ENCODE peak calls at places on chromosomes 1 and 21, in six cellular contexts. X is tibial nerve, J is GM23248, L is SJSA1, K is right cardiac atrium, O is brain microvascular endothelial cell. V is an unnamed sample.

GRCh38 chr21:46295177-46295711 is 9.1 kb downstream of the YBEY start:
- DNase-seq in O (peak), J (peak), X (no peak), K (peak), L (no peak), V (no peak)

GRCh38 chr1:177959793-177960515 is 9.9 kb downstream of the SEC16B start:
- DNase-seq in L (no peak), O (peak), K (no peak), J (peak), X (no peak), V (no peak)

GRCh38 chr1:174789399-174789798 is 210.3 kb upstream of the CACYBP start:
- DNase-seq in K (no peak), L (peak), X (no peak), J (peak), O (peak), V (no peak)

GRCh38 chr1:108897865-108898720 is 21.3 kb downstream of the GPSM2 start:
- DNase-seq in X (no peak), O (peak), J (peak), K (no peak), L (no peak), V (no peak)

GRCh38 chr1:156705321-156705917 is at the start of gene CRABP2:
- DNase-seq in X (no peak), O (no peak), K (peak), J (peak), L (no peak), V (peak)

GRCh38 chr1:234528073-234528865 is 49.3 kb upstream of the TARBP1 start:
- DNase-seq in X (no peak), J (no peak), K (peak), O (no peak), L (no peak), V (no peak)

GRCh38 chr1:165695011-165695410 is 3.4 kb downstream of the ALDH9A1 start:
- DNase-seq in J (peak), X (no peak), K (no peak), L (no peak), O (no peak), V (no peak)

GRCh38 chr1:21344098-21344749 is 54.0 kb upstream of the ECE1 start:
- DNase-seq in O (no peak), L (no peak), X (no peak), K (peak), J (no peak), V (peak)

GRCh38 chr1:74205236-74205635 is 7.2 kb downstream of the FPGT start:
- DNase-seq in O (no peak), L (no peak), K (no peak), J (peak), X (no peak), V (no peak)

GRCh38 chr1:50279622-50280320 is 143.5 kb downstream of the DMRTA2 start:
- DNase-seq in J (peak), L (no peak), O (no peak), X (no peak), K (no peak), V (no peak)

GRCh38 chr1:6723621-6724428 is 22.2 kb upstream of the DNAJC11 start:
- DNase-seq in X (no peak), J (no peak), O (no peak), L (no peak), K (no peak), V (no peak)

GRCh38 chr1:41713141-41713540 is 205.6 kb downstream of the HIVEP3 start:
- DNase-seq in L (no peak), O (no peak), K (no peak), X (no peak), J (no peak), V (no peak)

DNA sequence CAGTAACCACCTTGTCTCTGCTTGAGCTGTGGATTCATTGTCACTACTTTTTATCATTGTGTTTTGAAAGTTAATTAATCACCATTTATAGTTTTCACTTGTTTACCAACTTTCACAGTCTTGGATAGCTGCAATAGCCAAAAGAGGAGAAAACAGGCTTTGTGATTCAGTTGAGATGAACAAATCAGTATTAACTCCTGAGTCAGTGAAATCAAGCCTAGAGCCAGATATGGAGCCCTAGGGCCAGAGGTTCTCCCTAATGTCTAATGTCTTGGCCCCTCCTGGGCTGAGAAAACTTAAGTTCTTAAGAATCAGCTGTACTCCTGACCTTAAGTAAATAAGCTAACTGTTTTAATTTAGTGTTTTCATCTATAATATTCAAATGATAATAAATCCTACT is 228.8 kb downstream of the DNM3 start:
- DNase-seq in J (no peak), K (no peak), O (no peak), X (no peak), L (no peak), V (no peak)
- H3K4me3 ChIP-seq in J (no peak), K (no peak), O (no peak), X (no peak), L (no peak), V (no peak)

GRCh38 chr1:206049293-206049692 is 3.7 kb upstream of the RHEX start:
- DNase-seq in O (no peak), K (no peak), J (no peak), L (no peak), X (no peak), V (no peak)

GRCh38 chr1:206047271-206047670 is 5.7 kb upstream of the RHEX start:
- DNase-seq in O (no peak), X (no peak), L (no peak), K (no peak), J (no peak), V (no peak)

GRCh38 chr1:206050655-206051235 is 2.2 kb upstream of the RHEX start:
- DNase-seq in J (no peak), X (no peak), L (no peak), K (no peak), O (no peak), V (no peak)

GRCh38 chr1:206049919-206050600 is 2.9 kb upstream of the RHEX start:
- DNase-seq in K (no peak), L (no peak), O (no peak), J (no peak), X (no peak), V (no peak)

GRCh38 chr1:206048582-206048981 is 4.4 kb upstream of the RHEX start:
- DNase-seq in J (no peak), L (no peak), X (no peak), O (no peak), K (peak), V (no peak)
- H3K27ac ChIP-seq in J (no peak), L (no peak), X (no peak), O (no peak), K (no peak), V (no peak)

GRCh38 chr1:34781071-34781843 is at the start of gene GJB3:
- DNase-seq in O (no peak), J (peak), X (no peak), L (no peak), K (no peak), V (no peak)
- H3K4me3 ChIP-seq in O (peak), J (peak), X (peak), L (no peak), K (peak), V (peak)

GRCh38 chr1:160191756-160192155 is 1.4 kb downstream of the CASQ1 start:
- DNase-seq in K (no peak), O (no peak), J (no peak), L (no peak), X (no peak), V (no peak)

GRCh38 chr1:160186246-160186645 is 4.1 kb upstream of the CASQ1 start:
- DNase-seq in X (no peak), L (no peak), K (no peak), O (no peak), J (no peak), V (no peak)

GRCh38 chr1:160189649-160190625 is at the start of gene CASQ1:
- DNase-seq in L (no peak), O (no peak), K (peak), J (peak), X (no peak), V (peak)

GRCh38 chr1:160187407-160187806 is 3.0 kb upstream of the CASQ1 start:
- DNase-seq in L (no peak), K (no peak), O (no peak), X (no peak), J (no peak), V (no peak)

GRCh38 chr1:160186734-160187133 is 3.6 kb upstream of the CASQ1 start:
- DNase-seq in J (no peak), O (no peak), K (no peak), X (no peak), L (no peak), V (no peak)
- H3K27ac ChIP-seq in J (no peak), O (no peak), K (no peak), X (no peak), L (no peak), V (no peak)

DNA sequence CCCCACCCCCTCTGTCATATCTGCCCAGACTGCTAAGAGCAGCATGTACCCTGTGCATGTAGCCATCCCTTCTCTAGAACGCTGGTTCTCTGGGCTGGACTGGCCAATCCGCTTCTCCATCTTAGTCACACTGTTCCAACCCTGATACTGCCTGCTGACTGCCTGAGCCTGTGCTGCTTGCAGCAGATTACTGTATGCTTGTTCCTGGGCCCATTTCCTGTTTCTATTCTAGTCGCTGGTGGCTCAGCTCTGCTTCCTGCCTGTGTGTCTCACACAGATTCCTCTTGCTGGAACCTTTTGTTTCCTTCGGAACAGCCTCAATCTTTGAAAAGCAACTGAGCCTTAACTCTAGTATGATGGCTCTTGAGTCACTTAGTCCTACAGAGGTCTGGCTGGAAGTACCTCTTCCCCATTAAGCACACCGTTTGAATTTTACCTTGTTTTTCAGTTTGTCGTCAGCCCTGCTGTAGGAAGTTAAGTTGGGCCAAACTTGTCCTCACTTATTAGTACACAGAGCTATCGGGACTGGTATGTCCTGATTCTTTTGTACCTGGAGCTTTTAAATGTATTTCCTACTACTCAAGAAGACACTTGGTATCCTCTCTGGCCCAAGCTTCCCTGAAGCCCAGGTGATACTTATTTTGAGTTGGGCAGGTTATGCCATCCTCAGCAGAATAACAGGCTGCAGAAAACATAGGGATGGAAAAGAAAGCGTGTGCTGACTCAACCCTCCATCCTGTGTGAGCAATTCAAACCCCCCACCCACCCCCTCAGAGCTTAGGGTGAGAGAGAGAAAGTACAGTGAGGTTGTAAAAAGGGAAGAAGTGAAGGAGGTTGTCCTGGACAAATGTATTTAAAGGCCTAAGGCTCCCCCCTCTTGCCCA is 43.4 kb upstream of the PIGV start:
- DNase-seq in O (peak), K (peak), J (peak), L (peak), X (no peak), V (no peak)
- H3K4me3 ChIP-seq in O (peak), K (no peak), J (peak), L (no peak), X (no peak), V (no peak)

GRCh38 chr1:170487503-170487902 is 44.5 kb upstream of the GORAB start:
- DNase-seq in K (no peak), J (no peak), X (no peak), L (no peak), O (no peak), V (no peak)
- H3K27ac ChIP-seq in K (no peak), J (no peak), X (no peak), L (no peak), O (no peak), V (no peak)

DNA sequence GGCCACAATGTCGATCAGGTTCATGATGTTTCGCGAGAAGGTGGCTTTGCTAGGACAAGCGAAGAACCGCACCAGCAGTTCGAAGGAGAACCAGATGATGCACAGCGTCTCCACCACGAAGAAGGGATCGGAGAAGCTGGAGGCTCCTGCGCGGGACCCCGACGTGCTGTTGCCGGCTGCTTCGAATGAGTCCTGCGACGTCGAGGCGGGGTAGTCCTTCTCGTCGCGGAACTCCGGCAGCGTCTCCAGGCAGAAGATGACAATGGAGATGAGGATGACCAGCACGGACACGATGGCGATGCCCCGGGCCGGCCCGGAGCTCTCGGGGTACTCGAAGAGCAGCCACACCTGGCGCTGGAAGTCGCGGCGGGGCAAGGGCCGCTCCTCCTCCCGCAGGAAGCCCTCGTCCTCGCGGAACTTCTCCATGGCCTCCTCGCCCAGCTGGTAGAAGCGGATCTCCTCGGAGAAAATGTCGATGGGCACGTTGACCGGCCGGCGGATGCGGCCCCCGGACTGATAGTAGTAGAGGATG is 869 bp downstream of the KCNA3 start:
- DNase-seq in J (no peak), X (no peak), O (no peak), K (no peak), L (no peak), V (no peak)
- H3K4me3 ChIP-seq in J (no peak), X (no peak), O (no peak), K (peak), L (no peak), V (peak)

GRCh38 chr1:12472798-12473551 is 145.0 kb downstream of the DHRS3 start:
- DNase-seq in J (no peak), X (no peak), O (peak), K (no peak), L (no peak), V (no peak)
- H3K27ac ChIP-seq in J (no peak), X (peak), O (peak), K (peak), L (no peak), V (peak)

V was measured in ovary.